ENCODE peak calls at places on chromosome 4, in nine cellular contexts. B is astrocyte, Z is SK-N-SH, C is OCI-LY7, K is ovary, S is left ventricle myocardium inferior, Q is HepG2, V is pancreas, J is stomach. I is an unnamed sample.

GRCh38 chr4:164383187-164384181 is 370.4 kb upstream of the SMIM31 start:
- DNase-seq in B (peak; percentile 61), Z (peak; percentile 16), C (no peak), K (no peak), S (no peak), Q (no peak), V (no peak), J (no peak), I (no peak)

GRCh38 chr4:154618708-154619315 is 6.4 kb upstream of the FGG start:
- DNase-seq in B (peak; percentile 7), Z (peak; percentile 39), C (peak; percentile 73), K (no peak), S (no peak), Q (peak; percentile 80), V (peak; percentile 35), J (peak; percentile 70), I (no peak)

GRCh38 chr4:25861951-25862410 is 807 bp downstream of the SEL1L3 start:
- DNase-seq in B (peak; percentile 26), Z (no peak), C (peak; percentile 73), K (peak; percentile 39), S (peak; percentile 14), Q (no peak), V (peak; percentile 19), J (no peak), I (no peak)

GRCh38 chr4:6753103-6753560 is 29.4 kb upstream of the KIAA0232 start:
- DNase-seq in B (no peak), Z (no peak), C (no peak), K (no peak), S (no peak), Q (peak; percentile 80), V (no peak), J (no peak), I (peak; percentile 58)

GRCh38 chr4:58983887-58984286 is 1873.7 kb upstream of the IGFBP7 start:
- DNase-seq in B (no peak), Z (no peak), C (no peak), K (no peak), S (no peak), Q (no peak), V (no peak), J (no peak), I (no peak)

GRCh38 chr4:108751321-108751720 is 11.5 kb downstream of the ETNPPL start:
- DNase-seq in B (no peak), Z (no peak), C (no peak), K (no peak), S (no peak), Q (no peak), V (no peak), J (no peak), I (no peak)

GRCh38 chr4:155604718-155605601 is 61.7 kb upstream of the GUCY1A1 start:
- DNase-seq in B (peak; percentile 95), Z (no peak), C (no peak), K (no peak), S (no peak), Q (no peak), V (no peak), J (peak; percentile 27), I (peak; percentile 49)

GRCh38 chr4:73918058-73918457 is 48.9 kb downstream of the CXCL1 start:
- DNase-seq in B (no peak), Z (no peak), C (no peak), K (no peak), S (no peak), Q (no peak), V (no peak), J (no peak), I (no peak)

GRCh38 chr4:88599298-88599697 is 7.0 kb downstream of the HERC3 start:
- DNase-seq in B (peak; percentile 68), Z (no peak), C (no peak), K (no peak), S (no peak), Q (no peak), V (no peak), J (no peak), I (no peak)

GRCh38 chr4:151678048-151678853 is 82.6 kb downstream of the GATB start:
- DNase-seq in B (no peak), Z (peak; percentile 58), C (no peak), K (no peak), S (no peak), Q (no peak), V (no peak), J (no peak), I (no peak)

GRCh38 chr4:38691251-38692008 is 27.4 kb downstream of the KLF3 start:
- DNase-seq in B (peak; percentile 84), Z (no peak), C (no peak), K (no peak), S (no peak), Q (no peak), V (no peak), J (no peak), I (no peak)

GRCh38 chr4:173211838-173212237 is 43.2 kb downstream of the GALNT7 start:
- DNase-seq in B (peak; percentile 82), Z (no peak), C (no peak), K (no peak), S (no peak), Q (no peak), V (no peak), J (no peak), I (no peak)

GRCh38 chr4:2220016-2220620 is 21.8 kb downstream of the HAUS3 start:
- DNase-seq in B (peak; percentile 33), Z (peak; percentile 63), C (peak; percentile 77), K (peak; percentile 79), S (peak; percentile 59), Q (peak; percentile 61), V (peak; percentile 53), J (peak; percentile 78), I (peak; percentile 53)

GRCh38 chr4:156623376-156623775 is 348.2 kb downstream of the PDGFC start:
- DNase-seq in B (no peak), Z (no peak), C (no peak), K (no peak), S (no peak), Q (no peak), V (no peak), J (no peak), I (no peak)

DNA sequence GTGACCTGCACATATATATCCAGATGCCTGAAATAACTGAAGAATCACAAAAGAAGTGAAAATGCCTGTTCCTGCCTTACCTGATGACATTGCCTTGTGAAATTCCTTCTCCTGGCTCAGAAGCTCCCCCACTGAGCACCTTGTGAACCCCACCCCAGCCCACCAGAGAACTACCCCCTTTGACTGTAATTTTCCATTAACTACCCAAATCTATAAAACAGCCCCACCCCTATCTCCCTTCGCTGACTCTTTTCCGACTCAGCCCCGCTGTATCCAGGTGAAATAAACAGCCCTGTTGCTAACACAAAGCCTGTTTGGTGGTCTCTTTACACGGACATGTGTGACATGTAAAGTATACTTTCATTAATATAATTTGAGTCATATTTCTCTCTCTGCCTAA is 320.3 kb upstream of the TECRL start:
- DNase-seq in B (no peak), Z (no peak), C (no peak), K (no peak), S (no peak), Q (no peak), V (no peak), J (no peak), I (no peak)
- H3K9me3 ChIP-seq in B (no peaks in the 10 kb centered on the region), Z (no peaks in the 10 kb centered on the region), C (no peaks in the 10 kb centered on the region), K (no peaks in the 10 kb centered on the region), S (peaks cover 22% of the 10 kb centered on the region), Q (no peaks in the 10 kb centered on the region), V (no peaks in the 10 kb centered on the region), J (peaks cover 7% of the 10 kb centered on the region), I (no peaks in the 10 kb centered on the region)

GRCh38 chr4:186216465-186217024 is 10.8 kb upstream of the KLKB1 start:
- DNase-seq in B (no peak), Z (peak; percentile 68), C (no peak), K (no peak), S (no peak), Q (no peak), V (no peak), J (no peak), I (no peak)
- TF ChIP-seq CTCF in B (no peak), Z (no peak), C (no peak), K (no peak), S (no peak), Q (no peak), V (no peak), J (no peak), I (no peak)

GRCh38 chr4:99022566-99022965 is 27.0 kb downstream of the METAP1 start:
- DNase-seq in B (no peak), Z (no peak), C (no peak), K (no peak), S (no peak), Q (no peak), V (no peak), J (no peak), I (no peak)
- H3K9me3 ChIP-seq in B (peaks cover 8% of the 10 kb centered on the region), Z (no peaks in the 10 kb centered on the region), C (peaks cover 18% of the 10 kb centered on the region), K (no peaks in the 10 kb centered on the region), S (peaks cover 20% of the 10 kb centered on the region), Q (peaks cover 11% of the 10 kb centered on the region), V (no peaks in the 10 kb centered on the region), J (peaks cover 17% of the 10 kb centered on the region), I (peaks cover 9% of the 10 kb centered on the region)

DNA sequence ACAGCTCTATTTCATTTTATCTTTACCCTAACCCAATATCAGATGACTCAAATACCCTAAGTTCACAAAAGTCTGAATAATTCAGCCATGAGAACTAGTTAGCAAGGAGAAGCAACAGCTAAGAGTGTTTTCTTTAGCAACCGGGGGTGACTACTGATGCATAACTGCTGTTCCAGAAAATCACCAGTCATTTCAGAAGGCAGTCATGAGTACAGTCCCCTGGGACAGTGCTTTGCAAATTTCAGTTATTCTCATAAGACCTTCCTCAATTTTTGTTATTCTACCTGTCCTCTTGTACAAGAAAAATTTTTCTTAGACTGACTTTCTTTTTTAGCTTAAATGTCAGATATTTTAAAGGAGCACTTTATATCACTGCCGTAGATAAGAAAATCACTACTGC is 16.4 kb downstream of the BANK1 start:
- DNase-seq in B (no peak), Z (no peak), C (peak; percentile 81), K (no peak), S (no peak), Q (no peak), V (no peak), J (no peak), I (no peak)
- TF ChIP-seq CTCF in B (no peak), Z (no peak), C (no peak), K (no peak), S (no peak), Q (no peak), V (no peak), J (no peak), I (no peak)

GRCh38 chr4:146957252-146957651 is 11.6 kb upstream of the TTC29 start:
- DNase-seq in B (peak; percentile 93), Z (no peak), C (no peak), K (no peak), S (no peak), Q (no peak), V (no peak), J (no peak), I (no peak)

GRCh38 chr4:146949559-146949958 is 3.9 kb upstream of the TTC29 start:
- DNase-seq in B (no peak), Z (no peak), C (no peak), K (no peak), S (no peak), Q (no peak), V (no peak), J (no peak), I (no peak)

DNA sequence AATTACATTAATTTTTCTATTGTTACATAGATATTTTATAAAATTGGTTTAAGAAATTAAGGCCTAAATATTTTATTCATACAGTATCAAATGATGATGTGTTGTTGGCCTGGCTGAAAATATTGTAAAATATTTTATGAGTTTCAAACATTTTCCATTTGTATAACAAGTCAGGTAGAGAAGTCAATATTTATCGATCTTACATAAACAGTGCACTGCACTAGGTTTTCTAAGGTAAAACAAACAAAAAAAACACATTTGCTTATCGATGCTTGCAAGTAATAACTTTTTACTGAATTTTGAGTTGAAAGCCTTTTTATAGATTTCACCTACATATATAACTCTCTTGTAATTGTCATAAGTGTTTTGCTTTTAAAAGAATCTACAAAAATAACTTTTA is 7.2 kb upstream of the TTC29 start:
- DNase-seq in B (no peak), Z (no peak), C (no peak), K (no peak), S (no peak), Q (no peak), V (no peak), J (no peak), I (no peak)
- H3K9me3 ChIP-seq in B (no peaks in the 10 kb centered on the region), Z (no peaks in the 10 kb centered on the region), C (no peaks in the 10 kb centered on the region), K (no peaks in the 10 kb centered on the region), S (no peaks in the 10 kb centered on the region), Q (no peaks in the 10 kb centered on the region), V (no peaks in the 10 kb centered on the region), J (no peaks in the 10 kb centered on the region), I (no peaks in the 10 kb centered on the region)

I was measured in psoas muscle.